ENCODE peak calls at places on chromosomes 4 and X, in seven cellular contexts. N is transverse colon, P is HepG2, G is HCT116, H is upper lobe of left lung, V is GM12878, F is suprapubic skin. J is an unnamed sample. For H3K4me1, the result is how much of the 10 kb centered on the place peaks cover.

GRCh38 chrX:110180928-110181310 is 137.0 kb downstream of the AMMECR1 start:
- DNase-seq in N (no peak), P (no peak), G (peak), H (no peak), V (no peak), F (no peak), J (no peak)

GRCh38 chrX:48937065-48937907 is 18.5 kb upstream of the PIM2 start:
- DNase-seq in N (peak), P (no peak), G (no peak), H (peak), V (peak), F (no peak), J (no peak)

GRCh38 chr4:123786955-123787354 is 390.4 kb downstream of the SPRY1 start:
- DNase-seq in N (peak), P (no peak), G (no peak), H (no peak), V (no peak), F (no peak), J (peak)

GRCh38 chr4:81081156-81081555 is 50.6 kb downstream of the BMP3 start:
- DNase-seq in N (peak), P (no peak), G (no peak), H (no peak), V (no peak), F (no peak), J (no peak)

GRCh38 chr4:4170596-4171150 is 56.1 kb downstream of the OTOP1 start:
- DNase-seq in N (no peak), P (no peak), G (no peak), H (no peak), V (no peak), F (no peak), J (no peak)

GRCh38 chrX:12360991-12361598 is 222.8 kb downstream of the FRMPD4 start:
- DNase-seq in N (no peak), P (no peak), G (no peak), H (no peak), V (no peak), F (no peak), J (no peak)

GRCh38 chr4:34323549-34324325 is 1920.6 kb downstream of the ARAP2 start:
- DNase-seq in N (no peak), P (no peak), G (no peak), H (no peak), V (no peak), F (no peak), J (no peak)

GRCh38 chr4:148017801-148018200 is 285.9 kb downstream of the ARHGAP10 start:
- DNase-seq in N (no peak), P (no peak), G (no peak), H (no peak), V (no peak), F (no peak), J (no peak)

GRCh38 chr4:89482248-89482647 is 174.6 kb upstream of the GPRIN3 start:
- DNase-seq in N (no peak), P (peak), G (peak), H (no peak), V (no peak), F (no peak), J (no peak)

GRCh38 chr4:6730603-6731300 is 14.8 kb downstream of the BLOC1S4 start:
- DNase-seq in N (no peak), P (no peak), G (no peak), H (no peak), V (no peak), F (peak), J (no peak)

GRCh38 chr4:26692014-26692726 is 108.3 kb downstream of the TBC1D19 start:
- DNase-seq in N (no peak), P (no peak), G (no peak), H (no peak), V (no peak), F (no peak), J (no peak)

GRCh38 chr4:72352746-72353145 is 216.3 kb downstream of the ADAMTS3 start:
- DNase-seq in N (no peak), P (no peak), G (no peak), H (no peak), V (no peak), F (no peak), J (no peak)

GRCh38 chr4:3880595-3881120 is 114.5 kb downstream of the ADRA2C start:
- DNase-seq in N (peak), P (peak), G (peak), H (peak), V (no peak), F (peak), J (no peak)

GRCh38 chr4:52096048-52096447 is 44.9 kb downstream of the SPATA18 start:
- DNase-seq in N (no peak), P (no peak), G (no peak), H (no peak), V (no peak), F (no peak), J (no peak)

GRCh38 chrX:140572724-140573123 is 67.9 kb upstream of the SOX3 start:
- DNase-seq in N (peak), P (peak), G (no peak), H (peak), V (peak), F (no peak), J (no peak)

GRCh38 chr4:3009422-3009821 is 46.1 kb downstream of the GRK4 start:
- DNase-seq in N (no peak), P (peak), G (peak), H (no peak), V (no peak), F (peak), J (no peak)

GRCh38 chr4:98993419-98994071 is 2.0 kb upstream of the METAP1 start:
- DNase-seq in N (no peak), P (no peak), G (no peak), H (no peak), V (no peak), F (no peak), J (no peak)

GRCh38 chr4:153467154-153467896 is 1.2 kb downstream of the TMEM131L start:
- DNase-seq in N (peak), P (peak), G (peak), H (peak), V (peak), F (no peak), J (peak)

GRCh38 chr4:139660518-139661149 is 5.0 kb upstream of the MGST2 start:
- DNase-seq in N (no peak), P (peak), G (no peak), H (no peak), V (no peak), F (no peak), J (no peak)

GRCh38 chr4:53015681-53016080 is 153.6 kb downstream of the RASL11B start:
- DNase-seq in N (peak), P (peak), G (peak), H (no peak), V (no peak), F (no peak), J (peak)

GRCh38 chr4:129929052-129929451 is 833.1 kb downstream of the C4orf33 start:
- DNase-seq in N (no peak), P (no peak), G (no peak), H (no peak), V (no peak), F (no peak), J (no peak)

GRCh38 chr4:134628074-134628473 is 426.5 kb upstream of the PABPC4L start:
- DNase-seq in N (no peak), P (no peak), G (no peak), H (no peak), V (no peak), F (no peak), J (no peak)

GRCh38 chrX:53682885-53683555 is 3.5 kb downstream of the HUWE1 start:
- DNase-seq in N (peak), P (peak), G (no peak), H (peak), V (no peak), F (no peak), J (peak)

GRCh38 chr4:189858445-189858844 is 82.2 kb upstream of the FRG1 start:
- DNase-seq in N (no peak), P (no peak), G (no peak), H (no peak), V (no peak), F (no peak), J (no peak)

GRCh38 chrX:9730078-9730477 is 35.6 kb downstream of the GPR143 start:
- DNase-seq in N (no peak), P (no peak), G (no peak), H (no peak), V (no peak), F (no peak), J (no peak)

GRCh38 chr4:59240030-59240429 is 1960.1 kb upstream of the ADGRL3 start:
- DNase-seq in N (no peak), P (no peak), G (no peak), H (no peak), V (no peak), F (no peak), J (no peak)

GRCh38 chrX:54920610-54921426 is at the start of gene TRO:
- DNase-seq in N (no peak), P (no peak), G (no peak), H (no peak), V (no peak), F (no peak), J (no peak)

GRCh38 chrX:104987063-104987462 is 233.4 kb downstream of the TEX13A start:
- DNase-seq in N (no peak), P (no peak), G (no peak), H (no peak), V (no peak), F (no peak), J (no peak)

GRCh38 chr4:121980643-121981042 is 28.8 kb upstream of the TRPC3 start:
- DNase-seq in N (no peak), P (no peak), G (no peak), H (no peak), V (no peak), F (no peak), J (no peak)

GRCh38 chrX:53354669-53355068 is 67.8 kb downstream of the SMC1A start:
- DNase-seq in N (no peak), P (no peak), G (no peak), H (no peak), V (no peak), F (no peak), J (no peak)

GRCh38 chr4:945274-946102 is 13.2 kb downstream of the TMEM175 start:
- DNase-seq in N (no peak), P (peak), G (no peak), H (no peak), V (no peak), F (peak), J (no peak)

GRCh38 chrX:27336466-27337091 is 126.6 kb downstream of the PPP4R3C start:
- DNase-seq in N (peak), P (peak), G (peak), H (peak), V (no peak), F (no peak), J (no peak)

GRCh38 chr4:112916868-112917267 is 132.6 kb upstream of the ANK2 start:
- DNase-seq in N (no peak), P (no peak), G (no peak), H (no peak), V (no peak), F (no peak), J (no peak)

GRCh38 chr4:16995451-16995850 is 97.0 kb upstream of the LDB2 start:
- DNase-seq in N (no peak), P (no peak), G (no peak), H (no peak), V (no peak), F (no peak), J (no peak)

GRCh38 chr4:87937523-87937922 is 38.0 kb upstream of the SPP1 start:
- DNase-seq in N (no peak), P (no peak), G (no peak), H (no peak), V (no peak), F (no peak), J (no peak)
- TF ChIP-seq POLR2AphosphoS5 in N (no peak), P (no peak), G (no peak), H (no peak), V (no peak), F (no peak), J (no peak)

GRCh38 chr4:68365068-68365467 is 15.2 kb upstream of the YTHDC1 start:
- DNase-seq in N (no peak), P (no peak), G (no peak), H (no peak), V (no peak), F (no peak), J (no peak)
- H3K4me1 ChIP-seq in N (under half), P (under half), G (under half), H (under half), V (under half), F (under half), J (under half)

GRCh38 chrX:67543818-67544217 is at the start of gene AR:
- DNase-seq in N (peak), P (no peak), G (no peak), H (peak), V (no peak), F (peak), J (peak)
- TF ChIP-seq POLR2A in N (no peak), P (no peak), G (no peak), H (no peak), V (no peak), F (no peak), J (no peak)

DNA sequence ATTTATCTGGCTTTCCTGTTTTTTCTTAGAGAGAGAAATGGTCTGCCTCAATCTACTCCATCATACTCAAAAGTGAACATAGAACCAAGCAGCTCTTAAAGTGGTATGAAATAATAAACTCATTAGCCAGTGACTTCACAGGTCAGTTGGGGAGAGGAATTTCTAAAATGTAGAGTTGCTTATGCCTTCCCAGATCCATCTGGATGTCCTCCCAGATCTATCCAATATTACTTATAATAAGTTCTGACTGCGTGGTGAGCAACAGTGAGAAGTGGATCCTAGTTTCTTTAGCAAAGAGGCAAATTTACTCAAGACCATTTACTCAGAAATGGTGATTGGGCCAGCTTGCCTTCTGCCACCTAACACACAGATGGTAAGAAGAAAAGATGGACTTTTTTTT is 748.0 kb downstream of the PCDH18 start:
- DNase-seq in N (no peak), P (no peak), G (no peak), H (no peak), V (no peak), F (no peak), J (no peak)
- TF ChIP-seq POLR2AphosphoS5 in N (no peak), P (no peak), G (no peak), H (no peak), V (no peak), F (no peak), J (no peak)

DNA sequence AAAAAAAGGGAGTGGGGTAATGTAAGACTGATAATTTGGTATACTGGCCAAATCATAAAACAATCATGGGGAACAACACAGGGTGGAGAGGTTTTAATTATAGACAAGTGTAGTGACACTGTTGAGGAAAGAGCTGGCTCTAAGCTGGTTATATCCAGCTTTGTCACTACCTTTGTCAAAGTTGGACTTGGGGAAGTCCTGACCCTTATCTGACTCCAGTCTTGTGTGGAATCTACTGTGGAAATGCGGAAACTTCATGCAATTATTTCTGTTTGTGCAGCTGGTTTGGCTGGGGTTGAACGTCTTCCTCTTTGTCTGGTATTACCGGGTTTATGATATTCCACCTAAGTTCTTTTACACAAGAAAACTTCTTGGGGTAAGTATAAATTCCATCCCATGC is 1.9 kb downstream of the CYBB start:
- DNase-seq in N (no peak), P (no peak), G (no peak), H (no peak), V (no peak), F (no peak), J (no peak)
- H3K4me1 ChIP-seq in N (under half), P (under half), G (under half), H (under half), V (under half), F (under half), J (under half)

DNA sequence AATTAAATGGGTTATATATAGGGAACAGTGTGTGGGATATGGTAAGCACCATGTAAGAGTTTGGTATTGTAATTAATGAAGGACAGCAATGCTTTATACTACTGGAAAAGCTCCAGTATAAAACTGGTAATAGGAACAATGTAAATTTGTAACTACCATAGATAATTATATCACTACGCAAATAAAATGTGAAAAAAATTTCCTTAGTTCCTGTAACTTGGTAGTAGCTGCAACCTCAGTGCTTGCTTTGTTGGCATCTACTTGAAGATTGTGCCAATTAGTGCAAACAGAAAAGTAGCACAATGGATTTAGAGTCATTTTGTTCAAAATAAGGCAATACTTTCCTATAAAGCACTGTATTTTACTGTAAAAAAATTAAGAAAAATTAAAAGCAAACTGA is 34.4 kb upstream of the SH3RF1 start:
- DNase-seq in N (no peak), P (no peak), G (no peak), H (no peak), V (no peak), F (no peak), J (no peak)
- TF ChIP-seq POLR2A in N (no peak), P (no peak), G (no peak), H (no peak), V (no peak), F (no peak), J (no peak)

DNA sequence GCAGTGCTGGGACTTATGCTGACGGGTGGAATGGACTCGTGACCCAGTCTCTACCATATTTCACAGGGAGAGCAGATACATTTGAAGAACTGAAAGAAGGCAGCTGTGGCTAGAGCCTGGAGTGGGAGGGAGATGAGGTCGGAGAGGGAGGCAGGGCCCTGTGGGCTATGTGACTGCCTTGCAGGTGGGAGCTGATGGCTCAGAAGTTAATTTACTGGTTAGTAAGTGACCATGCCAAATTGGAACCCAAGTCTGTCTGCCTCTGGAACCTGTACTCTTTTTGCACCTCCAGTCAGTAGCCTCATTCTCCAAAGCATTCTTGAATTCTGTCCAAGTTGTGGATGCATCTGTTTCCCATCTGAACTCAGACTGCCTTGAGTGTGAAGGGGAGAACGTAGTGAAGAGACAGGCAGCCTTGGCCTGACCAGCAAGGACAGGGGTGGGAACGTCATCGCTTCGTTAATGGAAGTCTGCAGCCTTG is 92.3 kb downstream of the REPS2 start:
- DNase-seq in N (peak), P (no peak), G (no peak), H (peak), V (no peak), F (no peak), J (peak)
- TF ChIP-seq POLR2AphosphoS5 in N (peak), P (no peak), G (no peak), H (no peak), V (no peak), F (no peak), J (peak)

DNA sequence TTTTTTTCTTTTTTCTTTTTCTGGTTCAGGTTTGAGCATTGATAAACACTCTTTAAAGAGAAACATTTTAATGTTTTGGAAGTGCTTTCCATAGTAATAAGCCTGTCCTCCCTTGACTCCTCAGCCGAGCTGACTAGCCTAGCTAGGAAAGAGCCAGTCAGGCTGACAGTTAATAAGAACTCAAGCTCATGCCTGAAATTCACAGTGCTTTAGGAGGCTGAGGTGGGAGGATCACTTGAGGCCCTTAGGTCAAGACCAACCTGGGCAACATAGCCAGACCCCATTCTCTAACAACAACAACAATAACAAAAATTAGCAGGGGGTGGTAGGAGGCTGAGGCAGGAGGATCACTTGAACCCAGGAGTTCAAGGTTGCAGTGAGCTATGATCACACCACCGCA is 53.4 kb upstream of the ZCCHC13 start:
- DNase-seq in N (no peak), P (no peak), G (no peak), H (no peak), V (no peak), F (no peak), J (no peak)
- H3K4me1 ChIP-seq in N (under half), P (under half), G (under half), H (under half), V (under half), F (under half), J (under half)

GRCh38 chrX:40010550-40011364 is 87.0 kb downstream of the BCOR start:
- DNase-seq in N (no peak), P (peak), G (no peak), H (no peak), V (no peak), F (no peak), J (no peak)

GRCh38 chrX:40015693-40016092 is 82.1 kb downstream of the BCOR start:
- DNase-seq in N (no peak), P (no peak), G (no peak), H (no peak), V (no peak), F (no peak), J (no peak)

GRCh38 chrX:40011483-40012038 is 86.2 kb downstream of the BCOR start:
- DNase-seq in N (no peak), P (no peak), G (no peak), H (no peak), V (no peak), F (no peak), J (no peak)

GRCh38 chrX:40012039-40012799 is 85.5 kb downstream of the BCOR start:
- DNase-seq in N (peak), P (peak), G (no peak), H (no peak), V (no peak), F (peak), J (peak)

DNA sequence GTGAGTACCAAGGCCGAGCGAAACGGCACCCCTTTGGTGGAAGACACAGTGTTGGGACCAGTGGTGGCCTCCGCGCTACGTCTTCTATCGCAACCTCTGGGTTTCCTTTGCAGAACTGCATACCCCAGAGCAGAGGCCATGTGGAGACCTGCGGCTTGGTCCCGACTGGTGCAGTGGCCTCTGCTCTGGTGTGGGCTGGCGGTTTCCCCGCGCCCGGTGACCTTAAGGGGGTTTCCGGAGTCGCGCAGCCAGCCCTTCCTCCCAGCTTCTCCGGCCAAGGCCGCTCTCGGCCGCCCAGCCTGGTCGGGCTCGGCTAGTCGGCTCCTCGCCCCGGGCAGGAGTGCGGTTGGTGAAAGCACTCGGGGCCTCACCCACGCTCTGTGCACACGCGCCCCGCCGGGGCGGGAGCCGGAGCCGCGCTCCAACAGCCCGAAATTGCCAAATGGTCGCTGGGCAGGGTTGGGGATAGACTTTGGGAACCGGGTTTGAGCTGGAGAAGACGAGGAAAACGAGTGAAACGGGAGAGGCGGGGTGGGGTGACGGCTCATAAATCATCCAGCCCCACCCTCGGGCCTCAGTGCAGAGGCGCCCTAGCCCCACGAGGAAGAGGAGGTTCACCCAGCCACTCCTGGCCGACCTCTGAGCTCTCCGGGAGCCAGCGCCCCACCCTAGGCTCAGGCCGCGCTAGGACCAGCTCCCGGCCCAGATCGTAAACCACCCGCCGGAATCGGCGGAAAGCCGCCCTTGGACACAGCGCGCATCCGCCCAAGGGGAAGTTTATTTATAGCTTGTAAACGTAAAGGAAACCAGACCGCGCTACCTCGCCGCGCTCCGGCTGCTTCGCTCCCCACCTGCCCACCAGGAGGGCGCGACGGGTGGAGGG is 84.7 kb downstream of the BCOR start:
- DNase-seq in N (peak), P (peak), G (no peak), H (peak), V (no peak), F (peak), J (peak)
- TF ChIP-seq POLR2A in N (peak), P (peak), G (no peak), H (no peak), V (peak), F (no peak), J (no peak)

J was measured in sigmoid colon.